ENCODE peak calls at places on chromosomes 2 and 18, in six cellular contexts. One of them, this sample, is unnamed.

GRCh38 chr2:177474904-177475474 is 82.4 kb downstream of the AGPS start:
- DNase-seq in hippocampal formation: no peak
- DNase-seq in stimulated activated CD4-positive, alpha-beta T cell treated with anti-CD3 and anti-CD28 coated beads, Interleukin-1b, Interleukin-23, amount 100 ng/mL, for 48 hours: no peak
- DNase-seq in fibroblast of mammary gland: peak; percentile 53
- DNase-seq in HL-60: no peak
- DNase-seq in caudate nucleus: no peak
- DNase-seq in this sample: no peak

GRCh38 chr18:70491734-70492348 is 203.0 kb downstream of the SOCS6 start:
- DNase-seq in hippocampal formation: peak; percentile 63
- DNase-seq in fibroblast of mammary gland: peak; percentile 50
- DNase-seq in HL-60: peak; percentile 35
- DNase-seq in caudate nucleus: peak; percentile 32
- DNase-seq in stimulated activated CD4-positive, alpha-beta T cell treated with anti-CD3 and anti-CD28 coated beads, Interleukin-1b, Interleukin-23, amount 100 ng/mL, for 48 hours: peak; percentile 32
- DNase-seq in this sample: no peak

GRCh38 chr2:186862869-186863709 is 14.1 kb upstream of the ZSWIM2 start:
- DNase-seq in caudate nucleus: no peak
- DNase-seq in stimulated activated CD4-positive, alpha-beta T cell treated with anti-CD3 and anti-CD28 coated beads, Interleukin-1b, Interleukin-23, amount 100 ng/mL, for 48 hours: no peak
- DNase-seq in HL-60: no peak
- DNase-seq in hippocampal formation: no peak
- DNase-seq in fibroblast of mammary gland: peak; percentile 60
- DNase-seq in this sample: no peak

GRCh38 chr18:79404567-79404910 is 8.8 kb downstream of the NFATC1 start:
- DNase-seq in HL-60: no peak
- DNase-seq in caudate nucleus: no peak
- DNase-seq in hippocampal formation: no peak
- DNase-seq in stimulated activated CD4-positive, alpha-beta T cell treated with anti-CD3 and anti-CD28 coated beads, Interleukin-1b, Interleukin-23, amount 100 ng/mL, for 48 hours: peak; percentile 46
- DNase-seq in fibroblast of mammary gland: no peak
- DNase-seq in this sample: no peak

GRCh38 chr2:70425682-70426301 is 123.9 kb upstream of the FAM136A start:
- DNase-seq in fibroblast of mammary gland: no peak
- DNase-seq in hippocampal formation: no peak
- DNase-seq in HL-60: no peak
- DNase-seq in stimulated activated CD4-positive, alpha-beta T cell treated with anti-CD3 and anti-CD28 coated beads, Interleukin-1b, Interleukin-23, amount 100 ng/mL, for 48 hours: no peak
- DNase-seq in caudate nucleus: no peak
- DNase-seq in this sample: no peak

GRCh38 chr2:179107737-179108136 is 57.8 kb upstream of the CCDC141 start:
- DNase-seq in hippocampal formation: no peak
- DNase-seq in HL-60: no peak
- DNase-seq in caudate nucleus: no peak
- DNase-seq in stimulated activated CD4-positive, alpha-beta T cell treated with anti-CD3 and anti-CD28 coated beads, Interleukin-1b, Interleukin-23, amount 100 ng/mL, for 48 hours: no peak
- DNase-seq in fibroblast of mammary gland: peak; percentile 88
- DNase-seq in this sample: no peak

GRCh38 chr2:63990072-63990471 is 29.2 kb downstream of the VPS54 start:
- DNase-seq in HL-60: no peak
- DNase-seq in stimulated activated CD4-positive, alpha-beta T cell treated with anti-CD3 and anti-CD28 coated beads, Interleukin-1b, Interleukin-23, amount 100 ng/mL, for 48 hours: no peak
- DNase-seq in hippocampal formation: no peak
- DNase-seq in fibroblast of mammary gland: no peak
- DNase-seq in caudate nucleus: no peak
- DNase-seq in this sample: no peak

GRCh38 chr2:218883491-218884490 is 3.1 kb downstream of the WNT10A start:
- DNase-seq in hippocampal formation: no peak
- DNase-seq in fibroblast of mammary gland: no peak
- DNase-seq in caudate nucleus: no peak
- DNase-seq in HL-60: no peak
- DNase-seq in stimulated activated CD4-positive, alpha-beta T cell treated with anti-CD3 and anti-CD28 coated beads, Interleukin-1b, Interleukin-23, amount 100 ng/mL, for 48 hours: no peak
- DNase-seq in this sample: no peak

GRCh38 chr2:240919161-240919781 is 13.1 kb downstream of the CROCC2 start:
- DNase-seq in hippocampal formation: no peak
- DNase-seq in caudate nucleus: no peak
- DNase-seq in stimulated activated CD4-positive, alpha-beta T cell treated with anti-CD3 and anti-CD28 coated beads, Interleukin-1b, Interleukin-23, amount 100 ng/mL, for 48 hours: no peak
- DNase-seq in fibroblast of mammary gland: no peak
- DNase-seq in HL-60: no peak
- DNase-seq in this sample: peak; percentile 3

GRCh38 chr2:164932377-164932776 is 22.9 kb downstream of the SLC38A11 start:
- DNase-seq in HL-60: no peak
- DNase-seq in hippocampal formation: no peak
- DNase-seq in stimulated activated CD4-positive, alpha-beta T cell treated with anti-CD3 and anti-CD28 coated beads, Interleukin-1b, Interleukin-23, amount 100 ng/mL, for 48 hours: no peak
- DNase-seq in fibroblast of mammary gland: no peak
- DNase-seq in caudate nucleus: no peak
- DNase-seq in this sample: no peak

GRCh38 chr2:100422320-100422719 is 4.9 kb upstream of the CHST10 start:
- DNase-seq in caudate nucleus: peak; percentile 22
- DNase-seq in fibroblast of mammary gland: peak; percentile 44
- DNase-seq in HL-60: no peak
- DNase-seq in stimulated activated CD4-positive, alpha-beta T cell treated with anti-CD3 and anti-CD28 coated beads, Interleukin-1b, Interleukin-23, amount 100 ng/mL, for 48 hours: no peak
- DNase-seq in hippocampal formation: no peak
- DNase-seq in this sample: no peak

GRCh38 chr2:164917296-164917903 is 37.9 kb downstream of the SLC38A11 start:
- DNase-seq in caudate nucleus: no peak
- DNase-seq in hippocampal formation: no peak
- DNase-seq in fibroblast of mammary gland: peak; percentile 25
- DNase-seq in HL-60: no peak
- DNase-seq in stimulated activated CD4-positive, alpha-beta T cell treated with anti-CD3 and anti-CD28 coated beads, Interleukin-1b, Interleukin-23, amount 100 ng/mL, for 48 hours: no peak
- DNase-seq in this sample: peak; percentile 12

GRCh38 chr2:101899871-101900270 is 91.9 kb upstream of the IL1R2 start:
- DNase-seq in stimulated activated CD4-positive, alpha-beta T cell treated with anti-CD3 and anti-CD28 coated beads, Interleukin-1b, Interleukin-23, amount 100 ng/mL, for 48 hours: no peak
- DNase-seq in caudate nucleus: no peak
- DNase-seq in fibroblast of mammary gland: no peak
- DNase-seq in HL-60: no peak
- DNase-seq in hippocampal formation: no peak
- DNase-seq in this sample: no peak

GRCh38 chr2:44745922-44746321 is 195.6 kb upstream of the SIX3 start:
- DNase-seq in stimulated activated CD4-positive, alpha-beta T cell treated with anti-CD3 and anti-CD28 coated beads, Interleukin-1b, Interleukin-23, amount 100 ng/mL, for 48 hours: no peak
- DNase-seq in fibroblast of mammary gland: no peak
- DNase-seq in hippocampal formation: no peak
- DNase-seq in HL-60: no peak
- DNase-seq in caudate nucleus: no peak
- DNase-seq in this sample: no peak

GRCh38 chr2:157404363-157404762 is 39.5 kb downstream of the CYTIP start:
- DNase-seq in caudate nucleus: no peak
- DNase-seq in fibroblast of mammary gland: peak; percentile 12
- DNase-seq in HL-60: no peak
- DNase-seq in hippocampal formation: no peak
- DNase-seq in stimulated activated CD4-positive, alpha-beta T cell treated with anti-CD3 and anti-CD28 coated beads, Interleukin-1b, Interleukin-23, amount 100 ng/mL, for 48 hours: peak; percentile 65
- DNase-seq in this sample: no peak

This sample was measured in posterior cingulate gyrus.